ENCODE peak calls at places on chromosomes 11 and 22, in eight cellular contexts. V is pancreas; R is BE2C; G is effector CD4-positive, alpha-beta T cell; K is GM19239; I is activated CD8-positive, alpha-beta T cell treated with anti-CD3 and anti-CD28 coated beads for 36 hours; D is heart left ventricle; H is activated T-helper 9 cell treated with anti-CD3 and anti-CD28 coated beads, Interleukin-2, amount 50 U/mL, for 16 hours. U is an unnamed sample.

GRCh38 chr11:10326080-10326964 is 21.4 kb downstream of the ADM start:
- DNase-seq in H (no peak), I (no peak), V (peak), D (no peak), G (no peak), K (no peak), R (no peak), U (no peak)

GRCh38 chr11:42840856-42841255 is 470.9 kb upstream of the API5 start:
- DNase-seq in G (no peak), H (no peak), K (no peak), D (no peak), R (no peak), I (no peak), V (no peak), U (no peak)

GRCh38 chr11:72821920-72822799 is 7.9 kb downstream of the ATG16L2 start:
- DNase-seq in K (no peak), R (peak), V (peak), I (peak), H (peak), D (peak), G (peak), U (peak)

GRCh38 chr11:62851807-62852522 is 12.6 kb upstream of the WDR74 start:
- DNase-seq in I (no peak), V (no peak), H (no peak), K (no peak), D (no peak), G (no peak), R (no peak), U (no peak)

GRCh38 chr11:25576320-25576719 is 755.6 kb upstream of the ANO3 start:
- DNase-seq in I (no peak), H (no peak), D (no peak), K (no peak), V (no peak), R (no peak), G (no peak), U (no peak)

GRCh38 chr11:46279393-46280099 is 2.1 kb downstream of the CREB3L1 start:
- DNase-seq in I (no peak), D (peak), H (no peak), V (no peak), K (no peak), R (no peak), G (no peak), U (no peak)

GRCh38 chr11:44256673-44257291 is 53.2 kb downstream of the ALX4 start:
- DNase-seq in D (no peak), K (no peak), G (no peak), R (no peak), H (no peak), I (no peak), V (no peak), U (no peak)

GRCh38 chr11:102791271-102792036 is 6.5 kb downstream of the MMP1 start:
- DNase-seq in R (no peak), H (no peak), D (no peak), V (no peak), K (no peak), I (no peak), G (no peak), U (no peak)

GRCh38 chr22:36763576-36763975 is 12.3 kb downstream of the IFT27 start:
- DNase-seq in K (no peak), G (no peak), H (no peak), I (no peak), D (no peak), R (peak), V (no peak), U (no peak)

GRCh38 chr22:39363751-39364484 is 14.1 kb downstream of the SYNGR1 start:
- DNase-seq in R (peak), H (no peak), G (no peak), D (no peak), V (no peak), I (no peak), K (no peak), U (no peak)

GRCh38 chr11:15969281-15969680 is 387.1 kb downstream of the SOX6 start:
- DNase-seq in H (no peak), G (no peak), K (no peak), I (no peak), D (peak), R (peak), V (peak), U (peak)

GRCh38 chr11:72568861-72569260 is 105.4 kb downstream of the PDE2A start:
- DNase-seq in G (no peak), K (no peak), V (no peak), H (no peak), D (no peak), I (no peak), R (no peak), U (no peak)

GRCh38 chr11:30501744-30502143 is 84.4 kb downstream of the MPPED2 start:
- DNase-seq in R (no peak), D (no peak), V (no peak), I (no peak), K (no peak), H (no peak), G (no peak), U (no peak)

GRCh38 chr22:50161508-50162390 is 8.8 kb upstream of the PANX2 start:
- DNase-seq in G (no peak), D (no peak), V (no peak), I (no peak), H (no peak), K (no peak), R (no peak), U (no peak)

GRCh38 chr11:102622258-102622657 is 2.9 kb downstream of the MMP20 start:
- DNase-seq in V (no peak), H (no peak), G (no peak), K (no peak), I (no peak), D (no peak), R (no peak), U (no peak)

GRCh38 chr11:77322926-77323590 is 21.6 kb upstream of the GDPD4 start:
- DNase-seq in H (no peak), D (no peak), G (no peak), K (no peak), V (no peak), R (no peak), I (no peak), U (no peak)

GRCh38 chr11:5225480-5225871 is 1.4 kb downstream of the HBB start:
- DNase-seq in H (no peak), V (no peak), I (no peak), R (no peak), K (no peak), G (no peak), D (no peak), U (no peak)

GRCh38 chr11:94767701-94768601 is at the start of gene AMOTL1:
- DNase-seq in D (peak), V (peak), I (peak), H (no peak), G (no peak), R (peak), K (peak), U (no peak)

GRCh38 chr22:22598144-22598543 is 39.1 kb upstream of the PRAME start:
- DNase-seq in V (no peak), H (no peak), G (no peak), D (no peak), K (no peak), I (no peak), R (no peak), U (no peak)

GRCh38 chr11:11988099-11988651 is 20.3 kb downstream of the DKK3 start:
- DNase-seq in G (no peak), V (no peak), D (no peak), K (no peak), I (no peak), R (no peak), H (no peak), U (no peak)

GRCh38 chr22:46339956-46340355 is 4.4 kb downstream of the TRMU start:
- DNase-seq in G (no peak), H (no peak), V (no peak), K (no peak), D (no peak), R (no peak), I (no peak), U (no peak)

GRCh38 chr22:39727541-39727940 is 157.0 kb downstream of the CACNA1I start:
- DNase-seq in G (no peak), R (no peak), I (no peak), H (no peak), V (no peak), K (no peak), D (no peak), U (no peak)

GRCh38 chr11:33214187-33214586 is 43.0 kb upstream of the HIPK3 start:
- DNase-seq in V (no peak), K (no peak), R (no peak), H (no peak), G (no peak), D (no peak), I (no peak), U (no peak)

GRCh38 chr11:5691963-5692358 is 2.4 kb downstream of the TRIM22 start:
- DNase-seq in R (no peak), G (no peak), D (no peak), I (no peak), K (no peak), H (no peak), V (no peak), U (no peak)

GRCh38 chr11:112962854-112963367 is 1.7 kb downstream of the NCAM1 start:
- DNase-seq in V (peak), D (peak), G (no peak), R (peak), H (no peak), I (no peak), K (no peak), U (no peak)

GRCh38 chr11:78961186-78961782 is 386.6 kb upstream of the NARS2 start:
- DNase-seq in K (no peak), R (peak), I (no peak), H (no peak), G (no peak), D (peak), V (no peak), U (no peak)

GRCh38 chr22:40890881-40891280 is 29.0 kb upstream of the DNAJB7 start:
- DNase-seq in G (no peak), R (no peak), K (no peak), H (no peak), V (no peak), D (no peak), I (no peak), U (no peak)

GRCh38 chr11:14554959-14555358 is 34.8 kb upstream of the PSMA1 start:
- DNase-seq in I (peak), K (no peak), H (no peak), R (no peak), D (no peak), G (peak), V (no peak), U (no peak)

GRCh38 chr11:88626216-88626615 is 288.7 kb upstream of the CTSC start:
- DNase-seq in K (no peak), H (no peak), I (no peak), G (no peak), V (no peak), D (no peak), R (no peak), U (no peak)

GRCh38 chr22:49769691-49770315 is 57.9 kb downstream of the BRD1 start:
- DNase-seq in I (no peak), V (no peak), H (no peak), G (no peak), D (no peak), K (no peak), R (peak), U (no peak)

GRCh38 chr11:125626381-125626950 is 1.5 kb downstream of the CHEK1 start:
- DNase-seq in V (peak), D (no peak), G (peak), R (no peak), I (peak), K (no peak), H (no peak), U (peak)

GRCh38 chr11:128891410-128891861 is 280 bp downstream of the KCNJ5 start:
- DNase-seq in I (no peak), H (no peak), R (no peak), D (no peak), K (no peak), G (no peak), V (peak), U (no peak)

U was measured in GM12878.